ENCODE peak calls at places on chromosomes 3 and 15, in nine cellular contexts. Y is CD4-positive, alpha-beta T cell; G is BJ; S is NB4; W is GM12865; B is fibroblast of pulmonary artery; L is HFF-Myc; A is A549; U is left lung. I is an unnamed sample.
A peak's percentile ranks its signal among the peaks of the same experiment; 100 is the strongest.

GRCh38 chr3:37809846-37810447 is 51.7 kb upstream of the CTDSPL start:
- DNase-seq in A (no peak), B (no peak), S (no peak), W (no peak), U (no peak), G (no peak), L (no peak), Y (no peak), I (no peak)

GRCh38 chr3:174035317-174035886 is 637.9 kb downstream of the NLGN1 start:
- DNase-seq in S (no peak), B (peak; percentile 5), A (no peak), U (no peak), G (no peak), Y (no peak), W (no peak), L (no peak), I (peak; percentile 7)

GRCh38 chr15:92801774-92802464 is 98.2 kb upstream of the CHD2 start:
- DNase-seq in W (no peak), S (peak; percentile 83), U (peak; percentile 82), B (peak; percentile 95), L (peak; percentile 85), A (peak; percentile 86), Y (no peak), G (peak; percentile 87), I (no peak)

GRCh38 chr15:67011620-67012005 is 53.8 kb upstream of the SMAD3 start:
- DNase-seq in G (no peak), S (no peak), U (no peak), A (no peak), W (no peak), Y (no peak), L (no peak), B (no peak), I (no peak)

GRCh38 chr3:20230954-20231353 is 44.9 kb upstream of the SGO1 start:
- DNase-seq in Y (no peak), W (no peak), G (no peak), L (no peak), S (no peak), U (no peak), A (no peak), B (no peak), I (no peak)

GRCh38 chr15:99431661-99432091 is 134.1 kb upstream of the MEF2A start:
- DNase-seq in Y (no peak), U (peak; percentile 23), L (no peak), S (no peak), G (no peak), B (no peak), W (no peak), A (no peak), I (peak; percentile 12)

GRCh38 chr3:16305121-16305541 is 40.1 kb downstream of the OXNAD1 start:
- DNase-seq in Y (no peak), S (no peak), A (no peak), U (no peak), L (no peak), G (no peak), W (peak; percentile 26), B (no peak), I (no peak)

GRCh38 chr3:107414325-107414964 is 37.2 kb downstream of the CCDC54 start:
- DNase-seq in B (no peak), U (no peak), Y (no peak), S (no peak), G (no peak), A (no peak), W (peak; percentile 17), L (no peak), I (no peak)

GRCh38 chr3:16536996-16537395 is 23.5 kb upstream of the RFTN1 start:
- DNase-seq in S (no peak), W (no peak), B (no peak), A (no peak), G (no peak), L (no peak), Y (no peak), U (no peak), I (no peak)

GRCh38 chr3:186102687-186103086 is 6.2 kb downstream of the ETV5 start:
- DNase-seq in A (peak; percentile 23), L (no peak), B (no peak), U (no peak), S (no peak), Y (no peak), W (no peak), G (no peak), I (no peak)

GRCh38 chr3:12975748-12976522 is 97.3 kb downstream of the IQSEC1 start:
- DNase-seq in B (no peak), S (no peak), W (no peak), Y (no peak), A (no peak), L (no peak), G (no peak), U (no peak), I (no peak)

GRCh38 chr3:153513236-153513635 is 351.2 kb downstream of the RAP2B start:
- DNase-seq in U (no peak), G (no peak), S (peak; percentile 24), L (no peak), A (peak; percentile 20), B (peak; percentile 23), Y (no peak), W (peak; percentile 29), I (no peak)

DNA sequence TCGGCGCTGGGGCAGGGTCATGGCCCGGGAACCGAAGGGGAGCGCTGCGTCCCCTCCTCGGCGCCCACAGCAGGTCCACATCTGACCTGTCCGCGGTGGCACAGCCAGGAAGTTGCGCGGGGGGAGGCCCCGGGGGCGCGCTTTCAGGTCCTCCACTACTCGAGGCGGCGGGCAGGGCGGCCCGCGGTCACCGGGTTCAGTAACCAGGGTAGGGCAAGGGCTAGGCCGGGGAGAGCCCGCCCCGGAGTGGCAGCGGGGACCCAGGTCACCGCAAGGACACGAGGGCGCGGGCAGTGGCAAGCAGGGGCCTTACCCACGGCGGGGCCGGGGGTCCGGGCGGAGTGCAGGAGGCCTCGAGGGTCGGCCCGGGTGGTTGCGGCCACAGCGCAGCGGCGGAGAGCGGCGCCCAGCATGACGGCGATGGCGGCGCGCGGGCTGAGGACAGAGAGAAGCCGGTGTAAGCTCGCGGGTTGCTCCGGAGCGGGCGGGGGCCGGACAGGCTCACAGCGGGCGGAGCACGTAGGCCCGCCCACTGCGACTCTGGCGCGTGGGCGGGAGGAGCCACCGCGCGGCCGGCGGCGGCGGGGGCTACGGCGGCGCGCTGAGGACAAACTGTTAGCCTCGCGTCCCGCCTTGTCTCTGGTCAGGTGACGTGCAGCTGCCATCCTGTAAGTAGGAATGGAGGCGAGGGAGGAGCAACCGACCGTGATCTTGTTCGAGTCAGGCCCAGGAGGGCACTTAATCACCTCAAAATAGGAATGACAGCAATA is at the start of gene COX5A:
- DNase-seq in A (peak; percentile 99), L (peak; percentile 77), W (peak; percentile 98), B (peak; percentile 97), G (peak; percentile 87), Y (peak; percentile 90), U (peak; percentile 95), S (peak; percentile 96), I (peak; percentile 93)
- TF ChIP-seq CTCF in A (no peak), L (no peak), W (no peak), B (no peak), G (no peak), Y (no peak), U (no peak), S (no peak), I (no peak)

DNA sequence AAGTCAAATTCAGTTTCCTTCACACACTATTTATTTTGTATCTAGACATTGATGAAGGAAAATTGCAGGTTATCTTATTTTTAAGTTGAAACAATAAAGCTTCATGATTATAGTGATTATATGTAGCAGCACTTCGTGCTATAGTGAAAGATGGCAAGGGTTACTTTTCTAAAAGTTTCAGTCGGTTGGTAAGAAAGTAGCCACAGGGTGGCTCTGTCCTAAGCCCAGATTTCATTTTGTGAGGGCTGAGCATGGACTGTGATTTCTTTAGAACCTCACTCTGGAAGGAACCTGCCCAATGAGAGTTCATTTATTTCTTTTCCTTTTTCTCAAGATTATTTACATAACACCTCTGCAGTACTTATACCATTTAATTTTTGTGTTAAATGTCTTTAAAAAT is 66.5 kb downstream of the NME9 start:
- DNase-seq in A (peak; percentile 0), L (no peak), W (no peak), S (no peak), G (no peak), B (peak; percentile 6), Y (no peak), U (no peak), I (no peak)
- TF ChIP-seq CTCF in A (no peak), L (no peak), W (no peak), S (no peak), G (no peak), B (no peak), Y (no peak), U (no peak), I (no peak)

GRCh38 chr3:125051205-125051604 is 4.6 kb downstream of the HEG1 start:
- DNase-seq in U (no peak), G (no peak), B (no peak), S (no peak), L (no peak), A (no peak), W (no peak), Y (no peak), I (no peak)

GRCh38 chr3:125052671-125053303 is 3.0 kb downstream of the HEG1 start:
- DNase-seq in L (no peak), A (peak; percentile 14), U (no peak), B (peak; percentile 90), G (peak; percentile 71), W (no peak), S (no peak), Y (no peak), I (no peak)

GRCh38 chr3:125051715-125052581 is 3.8 kb downstream of the HEG1 start:
- DNase-seq in A (no peak), G (peak; percentile 59), U (no peak), Y (peak; percentile 61), B (peak; percentile 84), L (no peak), S (peak; percentile 49), W (peak; percentile 82), I (no peak)

GRCh38 chr3:125048282-125048681 is 7.5 kb downstream of the HEG1 start:
- DNase-seq in S (no peak), U (no peak), L (no peak), B (no peak), W (no peak), G (no peak), A (no peak), Y (no peak), I (no peak)

DNA sequence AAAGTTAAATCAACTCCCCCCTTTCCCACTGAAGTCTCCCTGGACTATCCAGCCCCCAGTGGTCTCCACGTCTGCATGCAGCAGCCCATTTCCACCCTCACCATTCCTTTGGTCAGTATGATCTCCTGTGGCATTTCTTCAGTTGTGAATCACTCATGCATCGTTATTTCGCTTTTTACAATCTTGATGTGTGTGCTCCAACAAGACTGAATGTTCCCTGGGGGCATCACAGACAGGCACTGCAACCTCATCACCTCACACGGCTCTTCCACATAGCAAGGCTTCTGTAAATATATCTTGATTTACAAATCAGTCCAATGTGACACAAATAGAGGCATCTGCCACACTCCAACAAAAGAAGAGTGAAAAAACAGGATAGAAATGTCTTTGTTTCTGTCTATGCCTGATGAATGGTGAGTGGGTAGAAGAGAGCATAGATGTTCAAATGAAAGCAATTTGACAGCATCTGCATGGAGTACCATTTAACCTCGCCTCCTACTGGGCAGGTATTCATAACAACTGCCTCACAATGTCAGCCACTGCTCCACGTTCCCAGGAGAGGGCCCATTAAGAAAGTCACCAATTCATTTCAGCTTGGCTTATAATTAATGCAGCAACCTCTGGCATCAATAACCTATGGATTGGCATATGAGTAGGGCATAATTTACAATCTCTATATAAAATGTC is 5.2 kb downstream of the HEG1 start:
- DNase-seq in W (no peak), G (no peak), B (no peak), L (no peak), A (no peak), S (no peak), U (no peak), Y (no peak), I (no peak)
- TF ChIP-seq CTCF in W (no peak), G (no peak), B (no peak), L (no peak), A (no peak), S (no peak), U (no peak), Y (no peak), I (no peak)

GRCh38 chr3:166837535-166837934 is 542.6 kb downstream of the ZBBX start:
- DNase-seq in U (no peak), G (no peak), Y (no peak), S (peak; percentile 51), W (peak; percentile 18), L (no peak), A (peak; percentile 6), B (no peak), I (no peak)
- TF ChIP-seq CTCF in U (no peak), G (no peak), Y (no peak), S (peak; percentile 68), W (peak; percentile 30), L (no peak), A (no peak), B (no peak), I (no peak)

I was measured in adrenal gland.